ENCODE peak calls at places on chromosomes 12 and 14, in five cellular contexts. H is esophagus squamous epithelium, D is hepatocyte, K is mesendoderm, O is heart left ventricle. Z is an unnamed sample.
A peak's percentile ranks its signal among the peaks of the same experiment; 100 is the strongest.

GRCh38 chr12:62434504-62435336 is 31.9 kb upstream of the MON2 start:
- DNase-seq in H (no peak), D (no peak), O (no peak), K (no peak), Z (peak; percentile 20)

GRCh38 chr12:110067531-110067930 is 19.2 kb upstream of the C12orf76 start:
- DNase-seq in K (peak; percentile 16), O (no peak), H (no peak), D (no peak), Z (no peak)

GRCh38 chr12:29750131-29750927 is 33.4 kb downstream of the TMTC1 start:
- DNase-seq in D (no peak), O (no peak), K (no peak), H (no peak), Z (no peak)

GRCh38 chr12:83250866-83251265 is 564.2 kb downstream of the TMTC2 start:
- DNase-seq in D (no peak), H (no peak), K (no peak), O (no peak), Z (no peak)

GRCh38 chr12:46390304-46390703 is 17.7 kb upstream of the SLC38A2 start:
- DNase-seq in O (no peak), K (no peak), H (no peak), D (no peak), Z (no peak)

GRCh38 chr12:62270872-62271271 is 10.7 kb downstream of the USP15 start:
- DNase-seq in K (no peak), D (no peak), H (no peak), O (no peak), Z (no peak)

GRCh38 chr12:90163975-90164374 is 455.3 kb upstream of the ATP2B1 start:
- DNase-seq in D (no peak), O (no peak), K (peak; percentile 6), H (no peak), Z (peak; percentile 1)

GRCh38 chr12:127235771-127236170 is 1031.2 kb upstream of the TMEM132C start:
- DNase-seq in H (no peak), O (no peak), K (no peak), D (no peak), Z (no peak)

GRCh38 chr12:106321139-106321850 is 18.8 kb downstream of the TCP11L2 start:
- DNase-seq in H (no peak), K (no peak), O (peak; percentile 54), D (no peak), Z (no peak)

GRCh38 chr14:102922490-102923200 is at the start of gene AMN:
- DNase-seq in O (no peak), K (no peak), D (peak; percentile 87), H (no peak), Z (peak; percentile 61)

GRCh38 chr14:74945852-74946658 is 9.3 kb downstream of the PGF start:
- DNase-seq in H (no peak), D (peak; percentile 87), O (peak; percentile 75), K (peak; percentile 84), Z (peak; percentile 98)

GRCh38 chr14:103436533-103436932 is 51.3 kb downstream of the MARK3 start:
- DNase-seq in D (no peak), K (no peak), O (no peak), H (no peak), Z (no peak)

GRCh38 chr14:86999076-86999475 is 993.9 kb downstream of the GALC start:
- DNase-seq in O (no peak), H (no peak), K (no peak), D (no peak), Z (no peak)

GRCh38 chr12:118359541-118359915 is 13.2 kb downstream of the TAOK3 start:
- DNase-seq in K (no peak), H (no peak), O (no peak), D (no peak), Z (no peak)

GRCh38 chr12:1811281-1811947 is 9.0 kb upstream of the LRTM2 start:
- DNase-seq in O (peak; percentile 20), K (no peak), H (no peak), D (no peak), Z (no peak)

GRCh38 chr12:102957339-102958050 is at the start of gene ASCL1:
- DNase-seq in O (no peak), K (peak; percentile 49), D (peak; percentile 44), H (no peak), Z (peak; percentile 86)

GRCh38 chr14:71499018-71499417 is 433.2 kb upstream of the RGS6 start:
- DNase-seq in D (no peak), H (no peak), O (no peak), K (no peak), Z (no peak)

GRCh38 chr14:66104486-66104885 is 381.7 kb upstream of the CCDC196 start:
- DNase-seq in D (no peak), K (peak; percentile 49), H (no peak), O (no peak), Z (no peak)

GRCh38 chr12:94103986-94104385 is 44.4 kb upstream of the PLXNC1 start:
- DNase-seq in D (no peak), O (no peak), K (no peak), H (no peak), Z (no peak)

GRCh38 chr14:76811561-76811960 is 1.1 kb downstream of the ANGEL1 start:
- DNase-seq in O (no peak), D (no peak), K (no peak), H (no peak), Z (no peak)

GRCh38 chr12:46786774-46787173 is 39.0 kb downstream of the SLC38A4 start:
- DNase-seq in H (no peak), D (no peak), O (no peak), K (no peak), Z (no peak)

GRCh38 chr14:37901978-37902377 is 305.7 kb upstream of the SSTR1 start:
- DNase-seq in D (no peak), O (peak; percentile 72), H (no peak), K (peak; percentile 12), Z (no peak)

GRCh38 chr12:111636209-111636928 is 37.3 kb upstream of the ATXN2 start:
- DNase-seq in H (no peak), K (peak; percentile 84), D (peak; percentile 78), O (peak; percentile 66), Z (peak; percentile 70)

GRCh38 chr12:123044351-123044750 is 63.9 kb downstream of the ARL6IP4 start:
- DNase-seq in H (no peak), O (no peak), K (peak; percentile 80), D (no peak), Z (no peak)

GRCh38 chr12:131279281-131279921 is 325.7 kb downstream of the ADGRD1 start:
- DNase-seq in K (no peak), H (no peak), D (no peak), O (no peak), Z (no peak)

DNA sequence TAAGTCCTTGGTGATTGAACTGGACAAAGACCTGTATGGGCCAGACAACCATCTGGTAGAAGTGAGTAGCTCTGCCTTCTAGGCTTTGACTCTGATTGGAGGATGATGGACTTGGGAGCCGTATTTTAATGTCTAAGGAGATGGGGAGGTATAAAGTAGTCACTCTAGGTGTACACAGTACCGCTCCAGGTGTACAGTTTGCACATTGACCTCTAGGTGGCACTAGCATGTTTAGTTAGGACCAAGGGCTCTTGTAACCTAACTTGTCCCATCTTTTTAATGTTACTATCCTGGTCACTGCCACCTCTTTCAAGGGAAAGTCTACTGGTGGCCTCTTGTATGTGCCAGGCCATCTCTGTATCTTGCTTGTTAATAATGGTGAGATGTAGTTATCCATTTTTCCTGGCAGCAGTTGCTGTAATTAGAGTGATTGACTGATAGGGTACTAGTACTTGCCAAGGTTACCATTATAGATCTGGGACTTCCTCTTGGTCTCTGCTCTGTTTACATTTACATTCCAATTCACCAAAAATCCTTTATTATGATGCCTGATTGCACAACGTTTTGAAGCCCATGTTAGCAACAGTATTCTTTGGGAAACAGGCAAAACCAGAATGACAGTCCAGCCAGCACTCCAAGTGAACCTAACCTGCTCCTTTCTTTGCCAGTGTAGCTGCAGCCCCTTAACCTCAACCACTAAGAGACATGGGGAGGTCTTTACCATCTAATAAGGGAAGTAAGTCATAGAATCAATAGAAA is 3.6 kb downstream of the SMARCD1 start:
- DNase-seq in D (peak; percentile 85), H (no peak), O (no peak), K (peak; percentile 67), Z (peak; percentile 79)
- H3K4me3 ChIP-seq in D (no peak overlapping the region), H (no peak overlapping the region), O (no peak overlapping the region), K (no peak overlapping the region), Z (no peak overlapping the region)

DNA sequence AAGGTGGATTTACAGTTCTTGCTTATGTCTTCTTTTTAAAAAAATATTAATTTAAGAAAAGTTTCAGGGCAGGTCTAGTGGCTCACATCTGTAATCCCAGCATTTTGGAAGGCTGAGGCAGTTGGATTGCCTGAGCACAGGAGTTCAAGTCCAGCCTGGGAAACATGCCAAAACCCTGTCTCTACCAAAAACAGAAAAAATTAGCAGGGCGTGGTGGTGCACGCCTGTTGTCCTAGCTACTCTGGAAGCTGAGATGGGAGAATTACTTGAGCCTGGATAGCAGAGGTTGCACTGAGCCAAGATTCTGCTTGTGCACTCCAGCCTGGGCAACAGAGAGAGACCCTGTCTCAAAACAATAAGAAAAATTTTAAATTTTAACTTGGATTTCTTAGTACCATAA is 5.4 kb upstream of the TAS2R46 start:
- DNase-seq in D (no peak), K (no peak), O (peak; percentile 73), H (no peak), Z (no peak)
- H3K36me3 ChIP-seq in D (no peaks in the 10 kb centered on the region), K (no peaks in the 10 kb centered on the region), O (no peaks in the 10 kb centered on the region), H (no peaks in the 10 kb centered on the region), Z (no peaks in the 10 kb centered on the region)

DNA sequence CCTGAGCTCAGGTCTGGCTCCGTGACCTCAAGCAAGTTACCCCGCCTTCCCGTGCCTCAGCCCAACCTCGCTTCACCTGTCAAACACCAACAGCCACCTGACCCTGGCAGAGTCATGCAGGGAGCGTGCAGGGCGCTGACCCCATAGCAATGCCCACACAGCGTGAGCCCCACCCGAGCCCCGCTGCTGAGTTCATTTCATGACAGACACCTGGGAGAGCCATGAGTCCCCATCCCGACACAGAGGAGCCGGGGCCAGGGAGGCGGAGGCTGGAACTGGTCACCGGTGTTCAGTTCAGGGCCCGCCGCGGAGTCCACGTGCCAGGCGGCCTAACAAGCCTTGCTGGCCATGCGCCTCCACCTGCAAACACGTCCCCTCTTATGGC is 18.1 kb upstream of the GALNT9 start:
- DNase-seq in H (no peak), O (no peak), K (no peak), D (no peak), Z (no peak)
- H3K27me3 ChIP-seq in H (no peaks in the 10 kb centered on the region), O (peaks cover 5% of the 10 kb centered on the region), K (no peaks in the 10 kb centered on the region), D (no peaks in the 10 kb centered on the region), Z (peaks cover 3% of the 10 kb centered on the region)

DNA sequence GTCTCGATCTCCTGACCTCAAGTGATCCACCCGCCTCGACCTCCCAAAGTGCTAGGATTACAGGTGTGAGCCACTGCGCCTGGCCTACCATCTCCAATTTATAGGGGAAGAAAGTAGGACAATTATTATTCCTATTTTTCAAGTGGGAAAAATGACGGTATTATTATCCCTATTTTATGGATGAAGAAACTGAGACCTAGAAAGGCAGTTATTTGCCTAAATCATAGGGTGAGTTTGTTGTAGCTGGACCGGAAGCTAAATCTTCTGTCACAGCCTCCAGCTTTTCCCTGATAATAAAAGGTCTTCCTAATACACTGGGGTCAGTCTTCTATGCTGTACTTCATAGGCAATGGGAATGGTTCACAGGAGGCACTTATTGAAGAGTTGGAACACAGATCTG is 13.8 kb downstream of the SLC7A8 start:
- DNase-seq in D (no peak), O (no peak), K (no peak), H (no peak), Z (no peak)
- H3K4me3 ChIP-seq in D (no peak overlapping the region), O (no peak overlapping the region), K (no peak overlapping the region), H (no peak overlapping the region), Z (no peak overlapping the region)

GRCh38 chr12:124332900-124333299 is 38.0 kb downstream of the RFLNA start:
- DNase-seq in D (no peak), K (no peak), O (no peak), H (no peak), Z (no peak)
- H3K36me3 ChIP-seq in D (no peaks in the 10 kb centered on the region), K (peaks cover 8% of the 10 kb centered on the region), O (peaks cover 91% of the 10 kb centered on the region), H (peaks cover 68% of the 10 kb centered on the region), Z (peaks cover 31% of the 10 kb centered on the region)

Z was measured in H7.